ENCODE peak calls at places on chromosomes 4 and X, in eight cellular contexts. One of them, this sample, is unnamed.

GRCh38 chrX:645024-645376 is 14.4 kb downstream of the SHOX start:
- DNase-seq in GM20000: no peak
- DNase-seq in neural crest cell: no peak
- DNase-seq in epithelial cell of esophagus: no peak
- DNase-seq in GM13976: no peak
- DNase-seq in HCT116: no peak
- DNase-seq in nephron progenitor cell: peak; percentile 35
- DNase-seq in AG09319: no peak
- DNase-seq in this sample: no peak

GRCh38 chrX:30309139-30309571 is at the start of gene NR0B1:
- DNase-seq in GM20000: no peak
- DNase-seq in neural crest cell: no peak
- DNase-seq in epithelial cell of esophagus: no peak
- DNase-seq in GM13976: no peak
- DNase-seq in HCT116: no peak
- DNase-seq in nephron progenitor cell: peak; percentile 50
- DNase-seq in AG09319: no peak
- DNase-seq in this sample: no peak

GRCh38 chr4:145888393-145888792 is 50.2 kb downstream of the ZNF827 start:
- DNase-seq in GM20000: no peak
- DNase-seq in neural crest cell: no peak
- DNase-seq in epithelial cell of esophagus: no peak
- DNase-seq in GM13976: no peak
- DNase-seq in HCT116: no peak
- DNase-seq in nephron progenitor cell: no peak
- DNase-seq in AG09319: no peak
- DNase-seq in this sample: no peak

GRCh38 chrX:127596882-127597281 is 455.3 kb downstream of the ACTRT1 start:
- DNase-seq in GM20000: no peak
- DNase-seq in neural crest cell: no peak
- DNase-seq in epithelial cell of esophagus: no peak
- DNase-seq in GM13976: no peak
- DNase-seq in HCT116: no peak
- DNase-seq in nephron progenitor cell: no peak
- DNase-seq in AG09319: no peak
- DNase-seq in this sample: no peak

GRCh38 chr4:8736083-8736825 is 135.4 kb downstream of the HMX1 start:
- DNase-seq in GM20000: no peak
- DNase-seq in neural crest cell: no peak
- DNase-seq in epithelial cell of esophagus: no peak
- DNase-seq in GM13976: peak; percentile 6
- DNase-seq in HCT116: no peak
- DNase-seq in nephron progenitor cell: no peak
- DNase-seq in AG09319: no peak
- DNase-seq in this sample: no peak

GRCh38 chr4:74320559-74321118 is 12.4 kb downstream of the EPGN start:
- DNase-seq in GM20000: peak; percentile 42
- DNase-seq in neural crest cell: no peak
- DNase-seq in epithelial cell of esophagus: peak; percentile 96
- DNase-seq in GM13976: peak; percentile 25
- DNase-seq in HCT116: peak; percentile 98
- DNase-seq in nephron progenitor cell: no peak
- DNase-seq in AG09319: peak; percentile 12
- DNase-seq in this sample: peak; percentile 46

GRCh38 chr4:40719008-40719623 is 30.6 kb upstream of the NSUN7 start:
- DNase-seq in GM20000: peak; percentile 66
- DNase-seq in neural crest cell: no peak
- DNase-seq in epithelial cell of esophagus: peak; percentile 80
- DNase-seq in GM13976: peak; percentile 58
- DNase-seq in HCT116: peak; percentile 61
- DNase-seq in nephron progenitor cell: no peak
- DNase-seq in AG09319: peak; percentile 22
- DNase-seq in this sample: no peak

GRCh38 chr4:106627071-106627470 is 258.5 kb upstream of the GIMD1 start:
- DNase-seq in GM20000: no peak
- DNase-seq in neural crest cell: no peak
- DNase-seq in epithelial cell of esophagus: no peak
- DNase-seq in GM13976: no peak
- DNase-seq in HCT116: no peak
- DNase-seq in nephron progenitor cell: no peak
- DNase-seq in AG09319: no peak
- DNase-seq in this sample: no peak

GRCh38 chr4:91909963-91910362 is 393.8 kb upstream of the GRID2 start:
- DNase-seq in GM20000: no peak
- DNase-seq in neural crest cell: no peak
- DNase-seq in epithelial cell of esophagus: no peak
- DNase-seq in GM13976: no peak
- DNase-seq in HCT116: no peak
- DNase-seq in nephron progenitor cell: no peak
- DNase-seq in AG09319: no peak
- DNase-seq in this sample: no peak

GRCh38 chr4:172785623-172786022 is 383.0 kb upstream of the GALNT7 start:
- DNase-seq in GM20000: no peak
- DNase-seq in neural crest cell: no peak
- DNase-seq in epithelial cell of esophagus: peak; percentile 20
- DNase-seq in GM13976: no peak
- DNase-seq in HCT116: no peak
- DNase-seq in nephron progenitor cell: no peak
- DNase-seq in AG09319: no peak
- DNase-seq in this sample: no peak

GRCh38 chr4:155371432-155372043 is 5.2 kb downstream of the MAP9 start:
- DNase-seq in GM20000: no peak
- DNase-seq in neural crest cell: no peak
- DNase-seq in epithelial cell of esophagus: peak; percentile 40
- DNase-seq in GM13976: no peak
- DNase-seq in HCT116: peak; percentile 16
- DNase-seq in nephron progenitor cell: no peak
- DNase-seq in AG09319: no peak
- DNase-seq in this sample: no peak

GRCh38 chr4:64846417-64846816 is 437.2 kb upstream of the TECRL start:
- DNase-seq in GM20000: no peak
- DNase-seq in neural crest cell: no peak
- DNase-seq in epithelial cell of esophagus: no peak
- DNase-seq in GM13976: no peak
- DNase-seq in HCT116: no peak
- DNase-seq in nephron progenitor cell: no peak
- DNase-seq in AG09319: no peak
- DNase-seq in this sample: no peak

GRCh38 chr4:174702974-174703478 is 126.0 kb downstream of the GLRA3 start:
- DNase-seq in GM20000: no peak
- DNase-seq in neural crest cell: no peak
- DNase-seq in epithelial cell of esophagus: no peak
- DNase-seq in GM13976: no peak
- DNase-seq in HCT116: no peak
- DNase-seq in nephron progenitor cell: no peak
- DNase-seq in AG09319: no peak
- DNase-seq in this sample: no peak

GRCh38 chr4:2843909-2844584 is 403 bp downstream of the ADD1 start:
- DNase-seq in GM20000: peak; percentile 35
- DNase-seq in neural crest cell: peak; percentile 43
- DNase-seq in epithelial cell of esophagus: peak; percentile 22
- DNase-seq in GM13976: peak; percentile 46
- DNase-seq in HCT116: no peak
- DNase-seq in nephron progenitor cell: peak; percentile 95
- DNase-seq in AG09319: no peak
- DNase-seq in this sample: no peak

GRCh38 chr4:14529653-14530052 is 472.6 kb upstream of the CPEB2 start:
- DNase-seq in GM20000: no peak
- DNase-seq in neural crest cell: no peak
- DNase-seq in epithelial cell of esophagus: peak; percentile 18
- DNase-seq in GM13976: no peak
- DNase-seq in HCT116: no peak
- DNase-seq in nephron progenitor cell: no peak
- DNase-seq in AG09319: no peak
- DNase-seq in this sample: no peak

GRCh38 chr4:21815651-21816050 is 132.9 kb downstream of the KCNIP4 start:
- DNase-seq in GM20000: no peak
- DNase-seq in neural crest cell: no peak
- DNase-seq in epithelial cell of esophagus: no peak
- DNase-seq in GM13976: no peak
- DNase-seq in HCT116: no peak
- DNase-seq in nephron progenitor cell: no peak
- DNase-seq in AG09319: no peak
- DNase-seq in this sample: no peak

GRCh38 chr4:66430856-66431255 is 760.6 kb upstream of the EPHA5 start:
- DNase-seq in GM20000: no peak
- DNase-seq in neural crest cell: no peak
- DNase-seq in epithelial cell of esophagus: peak; percentile 48
- DNase-seq in GM13976: no peak
- DNase-seq in HCT116: no peak
- DNase-seq in nephron progenitor cell: no peak
- DNase-seq in AG09319: no peak
- DNase-seq in this sample: no peak

GRCh38 chrX:29478336-29479069 is 736.9 kb upstream of the MAGEB2 start:
- DNase-seq in GM20000: peak; percentile 45
- DNase-seq in neural crest cell: peak; percentile 23
- DNase-seq in epithelial cell of esophagus: peak; percentile 43
- DNase-seq in GM13976: peak; percentile 57
- DNase-seq in HCT116: peak; percentile 36
- DNase-seq in nephron progenitor cell: peak; percentile 32
- DNase-seq in AG09319: no peak
- DNase-seq in this sample: no peak

GRCh38 chrX:45623266-45623665 is 422.6 kb upstream of the DIPK2B start:
- DNase-seq in GM20000: no peak
- DNase-seq in neural crest cell: no peak
- DNase-seq in epithelial cell of esophagus: peak; percentile 54
- DNase-seq in GM13976: no peak
- DNase-seq in HCT116: no peak
- DNase-seq in nephron progenitor cell: no peak
- DNase-seq in AG09319: peak; percentile 92
- DNase-seq in this sample: peak; percentile 76

GRCh38 chr4:120078216-120078615 is 11.6 kb upstream of the MAD2L1 start:
- DNase-seq in GM20000: no peak
- DNase-seq in neural crest cell: no peak
- DNase-seq in epithelial cell of esophagus: no peak
- DNase-seq in GM13976: no peak
- DNase-seq in HCT116: no peak
- DNase-seq in nephron progenitor cell: no peak
- DNase-seq in AG09319: no peak
- DNase-seq in this sample: no peak

GRCh38 chr4:127482049-127482448 is 150.7 kb upstream of the INTU start:
- DNase-seq in GM20000: no peak
- DNase-seq in neural crest cell: no peak
- DNase-seq in epithelial cell of esophagus: no peak
- DNase-seq in GM13976: no peak
- DNase-seq in HCT116: no peak
- DNase-seq in nephron progenitor cell: no peak
- DNase-seq in AG09319: no peak
- DNase-seq in this sample: no peak

GRCh38 chr4:41471126-41471665 is 66.8 kb upstream of the LIMCH1 start:
- DNase-seq in GM20000: no peak
- DNase-seq in neural crest cell: no peak
- DNase-seq in epithelial cell of esophagus: no peak
- DNase-seq in GM13976: no peak
- DNase-seq in HCT116: no peak
- DNase-seq in nephron progenitor cell: no peak
- DNase-seq in AG09319: no peak
- DNase-seq in this sample: no peak

GRCh38 chr4:122865421-122865820 is 38.8 kb downstream of the FGF2 start:
- DNase-seq in GM20000: no peak
- DNase-seq in neural crest cell: no peak
- DNase-seq in epithelial cell of esophagus: no peak
- DNase-seq in GM13976: no peak
- DNase-seq in HCT116: no peak
- DNase-seq in nephron progenitor cell: no peak
- DNase-seq in AG09319: peak; percentile 18
- DNase-seq in this sample: no peak

GRCh38 chr4:126223784-126224407 is 909.1 kb downstream of the FAT4 start:
- DNase-seq in GM20000: no peak
- DNase-seq in neural crest cell: no peak
- DNase-seq in epithelial cell of esophagus: peak; percentile 44
- DNase-seq in GM13976: no peak
- DNase-seq in HCT116: peak; percentile 29
- DNase-seq in nephron progenitor cell: no peak
- DNase-seq in AG09319: no peak
- DNase-seq in this sample: no peak
- TF ChIP-seq CTCF in GM20000: peak; percentile 16
- TF ChIP-seq CTCF in neural crest cell: peak; percentile 75
- TF ChIP-seq CTCF in epithelial cell of esophagus: peak; percentile 72
- TF ChIP-seq CTCF in GM13976: peak; percentile 9
- TF ChIP-seq CTCF in HCT116: peak; percentile 67
- TF ChIP-seq CTCF in nephron progenitor cell: peak; percentile 70
- TF ChIP-seq CTCF in AG09319: peak; percentile 73
- TF ChIP-seq CTCF in this sample: peak; percentile 80

DNA sequence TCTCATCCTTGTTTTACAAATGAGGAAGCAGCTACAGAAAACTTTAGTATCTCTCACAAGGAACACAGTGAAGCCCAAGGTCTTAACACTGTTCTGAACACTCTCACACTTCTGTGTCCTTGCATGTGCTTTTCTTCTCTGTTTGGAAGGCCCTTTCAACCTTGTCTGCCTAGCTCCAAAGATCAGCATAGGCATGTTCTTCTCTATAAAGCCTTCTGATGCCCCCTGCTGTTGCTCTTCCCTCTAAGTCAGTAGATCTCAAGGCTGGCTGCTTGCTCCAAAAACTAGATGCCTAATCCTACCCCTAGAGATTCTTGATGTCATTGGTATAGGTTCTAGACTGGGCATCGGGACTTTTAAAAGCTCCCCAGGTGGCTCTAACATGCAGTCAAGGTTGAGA is 5.9 kb downstream of the APOO start:
- DNase-seq in GM20000: peak; percentile 39
- DNase-seq in neural crest cell: peak; percentile 34
- DNase-seq in epithelial cell of esophagus: peak; percentile 80
- DNase-seq in GM13976: peak; percentile 60
- DNase-seq in HCT116: peak; percentile 67
- DNase-seq in nephron progenitor cell: peak; percentile 21
- DNase-seq in AG09319: peak; percentile 45
- DNase-seq in this sample: peak; percentile 49
- TF ChIP-seq CTCF in GM20000: peak; percentile 30
- TF ChIP-seq CTCF in neural crest cell: peak; percentile 66
- TF ChIP-seq CTCF in epithelial cell of esophagus: peak; percentile 60
- TF ChIP-seq CTCF in GM13976: peak; percentile 24
- TF ChIP-seq CTCF in HCT116: peak; percentile 47
- TF ChIP-seq CTCF in nephron progenitor cell: no peak
- TF ChIP-seq CTCF in AG09319: peak; percentile 59
- TF ChIP-seq CTCF in this sample: peak; percentile 60

DNA sequence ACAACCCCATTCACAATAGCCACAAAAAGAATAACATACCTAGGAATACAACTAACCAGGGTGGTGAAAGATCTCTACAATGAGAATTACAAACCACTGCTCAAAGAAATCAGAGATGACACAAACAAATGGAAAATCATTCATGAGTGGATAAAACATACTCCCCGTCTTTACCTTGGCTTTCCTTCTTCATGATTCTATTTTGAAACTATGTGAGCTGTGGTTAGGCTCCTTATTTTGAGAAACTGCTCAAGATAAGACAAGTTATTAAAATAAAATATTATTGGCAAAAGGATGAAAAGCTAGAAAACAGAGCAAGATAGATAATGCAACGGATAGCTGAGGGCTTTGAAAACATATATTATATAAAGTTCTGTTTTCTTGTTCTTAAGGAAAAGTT is 598.1 kb upstream of the FAT1 start:
- DNase-seq in GM20000: no peak
- DNase-seq in neural crest cell: no peak
- DNase-seq in epithelial cell of esophagus: no peak
- DNase-seq in GM13976: no peak
- DNase-seq in HCT116: no peak
- DNase-seq in nephron progenitor cell: no peak
- DNase-seq in AG09319: no peak
- DNase-seq in this sample: no peak
- TF ChIP-seq CTCF in GM20000: no peak
- TF ChIP-seq CTCF in neural crest cell: no peak
- TF ChIP-seq CTCF in epithelial cell of esophagus: no peak
- TF ChIP-seq CTCF in GM13976: no peak
- TF ChIP-seq CTCF in HCT116: no peak
- TF ChIP-seq CTCF in nephron progenitor cell: no peak
- TF ChIP-seq CTCF in AG09319: no peak
- TF ChIP-seq CTCF in this sample: no peak

GRCh38 chr4:90030953-90031352 is 96.2 kb upstream of the CCSER1 start:
- DNase-seq in GM20000: no peak
- DNase-seq in neural crest cell: no peak
- DNase-seq in epithelial cell of esophagus: peak; percentile 40
- DNase-seq in GM13976: no peak
- DNase-seq in HCT116: peak; percentile 23
- DNase-seq in nephron progenitor cell: no peak
- DNase-seq in AG09319: no peak
- DNase-seq in this sample: no peak
- TF ChIP-seq CTCF in GM20000: no peak
- TF ChIP-seq CTCF in neural crest cell: peak; percentile 47
- TF ChIP-seq CTCF in epithelial cell of esophagus: peak; percentile 54
- TF ChIP-seq CTCF in GM13976: no peak
- TF ChIP-seq CTCF in HCT116: peak; percentile 50
- TF ChIP-seq CTCF in nephron progenitor cell: no peak
- TF ChIP-seq CTCF in AG09319: no peak
- TF ChIP-seq CTCF in this sample: no peak

This sample was measured in AG04450.